ENCODE peak calls at places on chromosome 2, in five cellular contexts. One of them, this sample, is unnamed.

GRCh38 chr2:181779288-181779871 is 99.1 kb upstream of the NEUROD1 start:
- DNase-seq in NCI-H1105 treated with DMSO at 0.1 percent for 48 hours: no peak
- DNase-seq in NCI-H2029: no peak
- DNase-seq in H9: no peak
- DNase-seq in sigmoid colon: no peak
- DNase-seq in this sample: no peak

GRCh38 chr2:220077488-220077887 is 450.1 kb downstream of the SLC4A3 start:
- DNase-seq in NCI-H1105 treated with DMSO at 0.1 percent for 48 hours: no peak
- DNase-seq in NCI-H2029: no peak
- DNase-seq in H9: no peak
- DNase-seq in sigmoid colon: no peak
- DNase-seq in this sample: no peak

GRCh38 chr2:137228566-137228965 is 463.2 kb downstream of the THSD7B start:
- DNase-seq in NCI-H1105 treated with DMSO at 0.1 percent for 48 hours: no peak
- DNase-seq in NCI-H2029: no peak
- DNase-seq in H9: no peak
- DNase-seq in sigmoid colon: no peak
- DNase-seq in this sample: no peak

GRCh38 chr2:156005999-156006712 is 326.4 kb downstream of the NR4A2 start:
- DNase-seq in NCI-H1105 treated with DMSO at 0.1 percent for 48 hours: no peak
- DNase-seq in NCI-H2029: no peak
- DNase-seq in H9: peak; percentile 57
- DNase-seq in sigmoid colon: no peak
- DNase-seq in this sample: no peak

GRCh38 chr2:9984861-9985480 is 33.5 kb downstream of the GRHL1 start:
- DNase-seq in NCI-H1105 treated with DMSO at 0.1 percent for 48 hours: no peak
- DNase-seq in NCI-H2029: no peak
- DNase-seq in H9: no peak
- DNase-seq in sigmoid colon: no peak
- DNase-seq in this sample: no peak

GRCh38 chr2:3807853-3808252 is 104.5 kb downstream of the DCDC2C start:
- DNase-seq in NCI-H1105 treated with DMSO at 0.1 percent for 48 hours: no peak
- DNase-seq in NCI-H2029: no peak
- DNase-seq in H9: no peak
- DNase-seq in sigmoid colon: no peak
- DNase-seq in this sample: no peak

GRCh38 chr2:128228894-128229293 is 89.8 kb downstream of the HS6ST1 start:
- DNase-seq in NCI-H1105 treated with DMSO at 0.1 percent for 48 hours: peak; percentile 63
- DNase-seq in NCI-H2029: peak; percentile 43
- DNase-seq in H9: no peak
- DNase-seq in sigmoid colon: no peak
- DNase-seq in this sample: no peak

GRCh38 chr2:160022162-160022561 is 40.3 kb downstream of the PLA2R1 start:
- DNase-seq in NCI-H1105 treated with DMSO at 0.1 percent for 48 hours: no peak
- DNase-seq in NCI-H2029: no peak
- DNase-seq in H9: no peak
- DNase-seq in sigmoid colon: no peak
- DNase-seq in this sample: no peak

GRCh38 chr2:172207916-172208315 is 105.2 kb upstream of the DLX2 start:
- DNase-seq in NCI-H1105 treated with DMSO at 0.1 percent for 48 hours: no peak
- DNase-seq in NCI-H2029: no peak
- DNase-seq in H9: no peak
- DNase-seq in sigmoid colon: no peak
- DNase-seq in this sample: no peak

GRCh38 chr2:10831387-10831985 is 18.9 kb upstream of the PDIA6 start:
- DNase-seq in NCI-H1105 treated with DMSO at 0.1 percent for 48 hours: no peak
- DNase-seq in NCI-H2029: no peak
- DNase-seq in H9: peak; percentile 42
- DNase-seq in sigmoid colon: no peak
- DNase-seq in this sample: no peak

GRCh38 chr2:132589060-132589765 is 80.8 kb downstream of the LYPD1 start:
- DNase-seq in NCI-H1105 treated with DMSO at 0.1 percent for 48 hours: no peak
- DNase-seq in NCI-H2029: no peak
- DNase-seq in H9: no peak
- DNase-seq in sigmoid colon: no peak
- DNase-seq in this sample: no peak